ENCODE peak calls at places on chromosome X, in four cellular contexts. One of them, this sample, is unnamed.

GRCh38 chrX:34218063-34218462 is 85.9 kb upstream of the FAM47A start:
- DNase-seq in GM23248: no peak
- DNase-seq in tibial nerve: no peak
- DNase-seq in A549: no peak
- DNase-seq in this sample: no peak

GRCh38 chrX:135572436-135572835 is 52.0 kb downstream of the INTS6L start:
- DNase-seq in GM23248: peak
- DNase-seq in tibial nerve: no peak
- DNase-seq in A549: no peak
- DNase-seq in this sample: peak

GRCh38 chrX:141258080-141258479 is 15.8 kb upstream of the SPANXC start:
- DNase-seq in GM23248: no peak
- DNase-seq in tibial nerve: no peak
- DNase-seq in A549: no peak
- DNase-seq in this sample: no peak

GRCh38 chrX:75781618-75782017 is 3.4 kb downstream of the MAGEE2 start:
- DNase-seq in GM23248: peak
- DNase-seq in tibial nerve: no peak
- DNase-seq in A549: no peak
- DNase-seq in this sample: no peak

GRCh38 chrX:13092455-13092941 is 48.1 kb upstream of the FAM9C start:
- DNase-seq in GM23248: no peak
- DNase-seq in tibial nerve: no peak
- DNase-seq in A549: no peak
- DNase-seq in this sample: no peak

GRCh38 chrX:145821898-145822567 is 4.4 kb downstream of the SLITRK2 start:
- DNase-seq in GM23248: no peak
- DNase-seq in tibial nerve: no peak
- DNase-seq in A549: no peak
- DNase-seq in this sample: no peak

GRCh38 chrX:134452591-134452990 is 7.4 kb upstream of the HPRT1 start:
- DNase-seq in GM23248: no peak
- DNase-seq in tibial nerve: no peak
- DNase-seq in A549: no peak
- DNase-seq in this sample: no peak

GRCh38 chrX:29903365-29903764 is 312.0 kb upstream of the MAGEB2 start:
- DNase-seq in GM23248: peak
- DNase-seq in tibial nerve: no peak
- DNase-seq in A549: no peak
- DNase-seq in this sample: peak

GRCh38 chrX:101552714-101553113 is 2.4 kb downstream of the ARMCX1 start:
- DNase-seq in GM23248: no peak
- DNase-seq in tibial nerve: no peak
- DNase-seq in A549: no peak
- DNase-seq in this sample: no peak

GRCh38 chrX:101550362-101550761 is at the start of gene ARMCX1:
- DNase-seq in GM23248: peak
- DNase-seq in tibial nerve: peak
- DNase-seq in A549: no peak
- DNase-seq in this sample: peak

GRCh38 chrX:101550825-101551767 is 749 bp downstream of the ARMCX1 start:
- DNase-seq in GM23248: peak
- DNase-seq in tibial nerve: peak
- DNase-seq in A549: no peak
- DNase-seq in this sample: peak
- H3K4me3 ChIP-seq in GM23248: peak
- H3K4me3 ChIP-seq in tibial nerve: peak
- H3K4me3 ChIP-seq in A549: peak
- H3K4me3 ChIP-seq in this sample: peak

DNA sequence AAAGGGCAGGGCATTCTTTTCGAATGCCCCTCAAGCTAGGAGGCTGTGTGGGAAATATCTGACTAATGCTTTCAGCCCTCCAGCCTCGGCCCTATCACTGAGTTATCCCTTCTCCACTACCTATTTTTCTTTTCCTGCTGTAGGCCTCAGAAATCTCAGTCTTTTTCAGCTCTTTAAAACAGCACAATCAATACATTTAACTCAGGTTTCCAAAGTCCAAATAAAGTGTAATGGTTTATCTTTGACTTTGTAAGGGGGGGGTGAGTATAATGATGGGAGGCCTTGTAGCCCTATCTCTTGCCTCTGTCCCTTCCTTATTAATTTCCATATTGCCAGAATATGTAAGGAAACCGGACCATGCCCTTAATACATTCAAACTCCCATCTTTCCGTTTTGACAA is 1.6 kb upstream of the WNK3 start:
- DNase-seq in GM23248: no peak
- DNase-seq in tibial nerve: no peak
- DNase-seq in A549: no peak
- DNase-seq in this sample: no peak
- H3K4me3 ChIP-seq in GM23248: no peak
- H3K4me3 ChIP-seq in tibial nerve: no peak
- H3K4me3 ChIP-seq in A549: no peak
- H3K4me3 ChIP-seq in this sample: no peak

DNA sequence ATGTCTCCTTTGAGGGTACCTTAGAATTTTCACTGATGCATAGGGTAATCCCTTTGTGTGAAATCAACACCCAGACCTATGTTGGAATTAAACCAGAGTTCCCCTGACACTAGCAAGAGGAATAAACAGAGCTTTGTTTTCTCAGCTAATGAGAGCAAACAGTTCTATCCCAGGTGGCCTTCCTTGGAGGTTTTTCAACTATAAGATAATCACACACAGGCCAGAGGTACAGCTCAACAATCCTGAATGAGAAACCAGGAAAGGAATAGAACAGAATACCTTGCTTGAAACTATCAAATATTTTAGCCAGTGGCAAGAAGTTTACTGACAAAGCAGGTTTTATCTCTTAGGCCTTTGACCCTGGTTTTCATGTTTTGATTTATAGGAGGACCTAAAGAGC is 100.2 kb downstream of the OTC start:
- DNase-seq in GM23248: no peak
- DNase-seq in tibial nerve: no peak
- DNase-seq in A549: no peak
- DNase-seq in this sample: no peak
- H3K4me3 ChIP-seq in GM23248: no peak
- H3K4me3 ChIP-seq in tibial nerve: no peak
- H3K4me3 ChIP-seq in A549: no peak
- H3K4me3 ChIP-seq in this sample: no peak

GRCh38 chrX:69161371-69161770 is 3.9 kb downstream of the PJA1 start:
- DNase-seq in GM23248: no peak
- DNase-seq in tibial nerve: no peak
- DNase-seq in A549: no peak
- DNase-seq in this sample: no peak

GRCh38 chrX:69165116-69165651 is at the start of gene PJA1:
- DNase-seq in GM23248: peak
- DNase-seq in tibial nerve: peak
- DNase-seq in A549: peak
- DNase-seq in this sample: peak

GRCh38 chrX:69162466-69162865 is 2.8 kb downstream of the PJA1 start:
- DNase-seq in GM23248: no peak
- DNase-seq in tibial nerve: no peak
- DNase-seq in A549: no peak
- DNase-seq in this sample: no peak

GRCh38 chrX:69163936-69164741 is 1.1 kb downstream of the PJA1 start:
- DNase-seq in GM23248: peak
- DNase-seq in tibial nerve: no peak
- DNase-seq in A549: no peak
- DNase-seq in this sample: no peak

GRCh38 chrX:69161786-69162349 is 3.4 kb downstream of the PJA1 start:
- DNase-seq in GM23248: no peak
- DNase-seq in tibial nerve: no peak
- DNase-seq in A549: no peak
- DNase-seq in this sample: no peak
- H3K4me3 ChIP-seq in GM23248: no peak
- H3K4me3 ChIP-seq in tibial nerve: no peak
- H3K4me3 ChIP-seq in A549: no peak
- H3K4me3 ChIP-seq in this sample: no peak

DNA sequence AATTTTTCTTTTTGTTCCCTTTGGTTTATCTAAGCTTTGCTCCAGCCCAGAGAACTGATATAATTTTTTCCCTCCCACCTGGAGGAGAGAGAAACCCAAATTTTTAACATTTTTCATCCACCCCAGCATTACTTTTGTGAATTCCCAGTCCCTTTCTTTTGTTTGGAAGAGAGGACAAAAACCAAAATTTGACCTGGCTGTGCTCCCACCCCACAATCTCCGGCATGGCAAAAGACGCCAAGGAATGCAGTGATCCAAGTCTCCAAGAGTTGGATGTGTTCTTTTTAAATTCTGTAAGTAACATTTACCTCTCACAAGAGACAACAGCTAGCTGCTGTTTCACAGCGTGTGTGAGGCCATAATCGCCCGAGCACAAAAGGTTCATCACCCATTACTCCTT is 25.2 kb upstream of the FAM156A start:
- DNase-seq in GM23248: peak
- DNase-seq in tibial nerve: no peak
- DNase-seq in A549: no peak
- DNase-seq in this sample: peak
- H3K4me3 ChIP-seq in GM23248: peak
- H3K4me3 ChIP-seq in tibial nerve: no peak
- H3K4me3 ChIP-seq in A549: no peak
- H3K4me3 ChIP-seq in this sample: peak

GRCh38 chrX:45765726-45766125 is 565.0 kb upstream of the DIPK2B start:
- DNase-seq in GM23248: peak
- DNase-seq in tibial nerve: no peak
- DNase-seq in A549: no peak
- DNase-seq in this sample: no peak

GRCh38 chrX:45768666-45769065 is 568.0 kb upstream of the DIPK2B start:
- DNase-seq in GM23248: peak
- DNase-seq in tibial nerve: no peak
- DNase-seq in A549: no peak
- DNase-seq in this sample: peak

GRCh38 chrX:45765281-45765680 is 564.6 kb upstream of the DIPK2B start:
- DNase-seq in GM23248: no peak
- DNase-seq in tibial nerve: no peak
- DNase-seq in A549: no peak
- DNase-seq in this sample: no peak

GRCh38 chrX:45769919-45770582 is 569.4 kb upstream of the DIPK2B start:
- DNase-seq in GM23248: peak
- DNase-seq in tibial nerve: peak
- DNase-seq in A549: peak
- DNase-seq in this sample: peak

DNA sequence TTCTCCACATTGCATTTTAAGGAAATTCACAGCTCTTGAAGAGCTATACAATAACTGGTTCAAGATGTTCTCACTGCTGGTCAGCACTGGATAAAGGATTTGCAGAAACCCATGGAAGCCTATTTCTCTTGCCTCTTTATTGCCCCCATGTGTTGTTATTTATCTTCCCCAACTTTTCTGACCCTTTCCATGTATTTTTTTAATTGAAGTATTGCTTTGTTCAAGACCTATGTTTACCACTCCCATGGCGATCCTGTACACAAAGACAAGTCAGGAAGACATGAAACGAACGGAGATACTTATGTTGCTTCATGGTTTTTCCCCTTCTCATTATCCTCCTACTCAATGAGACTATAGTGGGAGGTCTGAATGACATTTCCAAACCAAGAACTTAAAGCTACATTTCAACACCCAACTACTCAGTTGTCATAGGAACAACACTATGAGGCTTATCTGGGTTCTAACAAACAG is 566.4 kb upstream of the DIPK2B start:
- DNase-seq in GM23248: peak
- DNase-seq in tibial nerve: no peak
- DNase-seq in A549: no peak
- DNase-seq in this sample: peak
- H3K4me3 ChIP-seq in GM23248: peak
- H3K4me3 ChIP-seq in tibial nerve: no peak
- H3K4me3 ChIP-seq in A549: peak
- H3K4me3 ChIP-seq in this sample: peak

GRCh38 chrX:120021927-120022326 is 55.6 kb downstream of the RHOXF2B start:
- DNase-seq in GM23248: no peak
- DNase-seq in tibial nerve: no peak
- DNase-seq in A549: no peak
- DNase-seq in this sample: no peak

GRCh38 chrX:120020305-120020704 is 57.2 kb downstream of the RHOXF2B start:
- DNase-seq in GM23248: no peak
- DNase-seq in tibial nerve: no peak
- DNase-seq in A549: no peak
- DNase-seq in this sample: no peak

GRCh38 chrX:120014354-120015129 is 62.9 kb downstream of the RHOXF2B start:
- DNase-seq in GM23248: no peak
- DNase-seq in tibial nerve: no peak
- DNase-seq in A549: no peak
- DNase-seq in this sample: no peak

GRCh38 chrX:120015145-120016067 is 62.1 kb downstream of the RHOXF2B start:
- DNase-seq in GM23248: peak
- DNase-seq in tibial nerve: no peak
- DNase-seq in A549: no peak
- DNase-seq in this sample: no peak

DNA sequence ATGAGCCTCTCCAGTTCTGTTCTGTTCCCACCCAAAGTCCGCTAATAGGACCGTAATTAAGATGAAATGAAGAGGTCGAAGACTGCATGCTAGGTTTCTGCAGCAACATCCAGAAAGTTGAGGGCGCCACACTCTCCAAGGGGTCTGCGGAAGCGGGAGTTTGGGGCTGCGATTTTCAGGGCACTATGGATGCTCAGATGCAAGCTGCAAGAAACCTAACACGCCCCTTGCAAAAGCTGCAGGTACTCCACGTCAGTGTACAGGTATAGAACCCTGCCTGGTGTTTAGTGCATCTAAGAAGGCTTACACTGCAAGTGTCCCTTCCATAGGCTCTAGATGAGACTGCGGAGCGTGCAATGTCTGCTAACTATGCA is 61.4 kb downstream of the RHOXF2B start:
- DNase-seq in GM23248: no peak
- DNase-seq in tibial nerve: no peak
- DNase-seq in A549: no peak
- DNase-seq in this sample: no peak
- H3K4me3 ChIP-seq in GM23248: no peak
- H3K4me3 ChIP-seq in tibial nerve: no peak
- H3K4me3 ChIP-seq in A549: peak
- H3K4me3 ChIP-seq in this sample: no peak